ENCODE peak calls at places on chromosomes 11 and 22, in four cellular contexts. V is testis, W is sigmoid colon, Q is MM.1S. U is an unnamed sample.

GRCh38 chr22:42317691-42318547 is 47.5 kb upstream of the TCF20 start:
- DNase-seq in V (no peak), W (peak), Q (no peak), U (no peak)

GRCh38 chr11:6635082-6635932 is 16.1 kb upstream of the TPP1 start:
- DNase-seq in V (no peak), W (peak), Q (no peak), U (peak)

GRCh38 chr11:115745041-115745440 is 240.8 kb upstream of the CADM1 start:
- DNase-seq in V (no peak), W (no peak), Q (no peak), U (no peak)

GRCh38 chr22:28151241-28151640 is 232.2 kb upstream of the PITPNB start:
- DNase-seq in V (no peak), W (no peak), Q (no peak), U (no peak)

GRCh38 chr11:2587976-2588748 is 111.6 kb downstream of the KCNQ1OT1 start:
- DNase-seq in V (no peak), W (peak), Q (no peak), U (no peak)

GRCh38 chr22:31286360-31287255 is 5.7 kb downstream of the PIK3IP1 start:
- DNase-seq in V (peak), W (peak), Q (peak), U (no peak)

GRCh38 chr11:127003260-127003981 is 2.9 kb upstream of the KIRREL3 start:
- DNase-seq in V (peak), W (no peak), Q (peak), U (peak)

GRCh38 chr11:108601150-108601549 is 7.6 kb upstream of the EXPH5 start:
- DNase-seq in V (no peak), W (no peak), Q (no peak), U (no peak)

GRCh38 chr11:886568-886967 is 24.0 kb downstream of the CHID1 start:
- DNase-seq in V (no peak), W (no peak), Q (no peak), U (no peak)

GRCh38 chr11:95516786-95517185 is 272.8 kb downstream of the FAM76B start:
- DNase-seq in V (no peak), W (no peak), Q (no peak), U (peak)

GRCh38 chr11:117097567-117098268 is 510 bp downstream of the SIK3 start:
- DNase-seq in V (peak), W (peak), Q (peak), U (no peak)

GRCh38 chr11:30110691-30111090 is 93.9 kb upstream of the KCNA4 start:
- DNase-seq in V (no peak), W (no peak), Q (no peak), U (no peak)

GRCh38 chr11:45331839-45332485 is 45.8 kb upstream of the SYT13 start:
- DNase-seq in V (no peak), W (no peak), Q (no peak), U (no peak)

GRCh38 chr11:128714881-128715280 is 21.0 kb downstream of the FLI1 start:
- DNase-seq in V (no peak), W (no peak), Q (no peak), U (peak)

GRCh38 chr22:33028191-33028700 is 29.9 kb downstream of the SYN3 start:
- DNase-seq in V (no peak), W (no peak), Q (no peak), U (no peak)

GRCh38 chr22:19820880-19821522 is 33.7 kb downstream of the GNB1L start:
- DNase-seq in V (peak), W (peak), Q (no peak), U (no peak)

GRCh38 chr11:19093976-19094375 is 23.0 kb upstream of the ZDHHC13 start:
- DNase-seq in V (no peak), W (no peak), Q (no peak), U (peak)

GRCh38 chr22:23591846-23592245 is 11.8 kb upstream of the IGLL1 start:
- DNase-seq in V (no peak), W (no peak), Q (no peak), U (no peak)

GRCh38 chr11:35174666-35175065 is 35.7 kb downstream of the CD44 start:
- DNase-seq in V (no peak), W (no peak), Q (no peak), U (peak)

GRCh38 chr22:20566420-20567260 is 59.2 kb downstream of the MED15 start:
- DNase-seq in V (no peak), W (peak), Q (no peak), U (peak)

GRCh38 chr11:79078999-79079398 is 361.8 kb downstream of the TENM4 start:
- DNase-seq in V (no peak), W (no peak), Q (no peak), U (no peak)

GRCh38 chr22:39482768-39483167 is 19.3 kb upstream of the MIEF1 start:
- DNase-seq in V (no peak), W (no peak), Q (no peak), U (no peak)

GRCh38 chr11:60206616-60207015 is 23.7 kb upstream of the MS4A6A start:
- DNase-seq in V (no peak), W (no peak), Q (no peak), U (no peak)

GRCh38 chr11:73875840-73876239 is 806 bp downstream of the COA4 start:
- DNase-seq in V (no peak), W (no peak), Q (no peak), U (no peak)

GRCh38 chr22:28989035-28989464 is 72.6 kb downstream of the C22orf31 start:
- DNase-seq in V (no peak), W (no peak), Q (no peak), U (peak)

GRCh38 chr11:128190312-128190711 is 397.0 kb downstream of the ETS1 start:
- DNase-seq in V (no peak), W (no peak), Q (no peak), U (no peak)

GRCh38 chr11:86386791-86387190 is 12.1 kb downstream of the CCDC81 start:
- DNase-seq in V (no peak), W (no peak), Q (no peak), U (peak)

DNA sequence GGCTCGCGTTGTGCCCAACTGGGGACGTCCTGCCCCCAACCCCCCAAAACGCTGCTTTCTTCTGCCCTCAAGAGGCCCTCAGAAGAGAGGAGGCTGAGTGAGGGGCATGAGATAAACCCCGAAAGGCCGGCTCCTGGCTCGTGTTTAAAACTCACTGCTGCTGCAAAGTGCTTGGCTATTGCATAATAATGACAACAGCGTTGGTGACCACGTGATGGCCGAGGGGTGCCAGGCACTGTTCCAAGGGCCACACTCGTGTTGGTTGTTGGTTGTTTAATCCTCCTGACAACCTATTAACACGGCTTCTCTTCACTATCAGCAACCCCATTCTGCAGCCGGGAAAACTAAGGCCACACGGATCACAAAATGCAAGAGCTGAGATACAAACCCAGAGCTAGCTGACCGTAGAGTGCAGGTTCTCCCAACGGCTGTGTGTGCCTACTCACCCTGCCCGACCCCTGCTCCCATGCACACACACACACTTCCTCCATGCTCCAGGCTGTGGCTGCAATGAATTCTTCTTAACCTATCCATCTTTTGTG is 51.0 kb downstream of the ANO1 start:
- DNase-seq in V (no peak), W (no peak), Q (no peak), U (no peak)
- H3K4me3 ChIP-seq in V (no peak), W (no peak), Q (no peak), U (no peak)

GRCh38 chr11:64100345-64100744 is 64.6 kb downstream of the FLRT1 start:
- DNase-seq in V (no peak), W (no peak), Q (no peak), U (no peak)
- TF ChIP-seq CTCF in V (no peak), W (no peak), Q (peak), U (peak)

DNA sequence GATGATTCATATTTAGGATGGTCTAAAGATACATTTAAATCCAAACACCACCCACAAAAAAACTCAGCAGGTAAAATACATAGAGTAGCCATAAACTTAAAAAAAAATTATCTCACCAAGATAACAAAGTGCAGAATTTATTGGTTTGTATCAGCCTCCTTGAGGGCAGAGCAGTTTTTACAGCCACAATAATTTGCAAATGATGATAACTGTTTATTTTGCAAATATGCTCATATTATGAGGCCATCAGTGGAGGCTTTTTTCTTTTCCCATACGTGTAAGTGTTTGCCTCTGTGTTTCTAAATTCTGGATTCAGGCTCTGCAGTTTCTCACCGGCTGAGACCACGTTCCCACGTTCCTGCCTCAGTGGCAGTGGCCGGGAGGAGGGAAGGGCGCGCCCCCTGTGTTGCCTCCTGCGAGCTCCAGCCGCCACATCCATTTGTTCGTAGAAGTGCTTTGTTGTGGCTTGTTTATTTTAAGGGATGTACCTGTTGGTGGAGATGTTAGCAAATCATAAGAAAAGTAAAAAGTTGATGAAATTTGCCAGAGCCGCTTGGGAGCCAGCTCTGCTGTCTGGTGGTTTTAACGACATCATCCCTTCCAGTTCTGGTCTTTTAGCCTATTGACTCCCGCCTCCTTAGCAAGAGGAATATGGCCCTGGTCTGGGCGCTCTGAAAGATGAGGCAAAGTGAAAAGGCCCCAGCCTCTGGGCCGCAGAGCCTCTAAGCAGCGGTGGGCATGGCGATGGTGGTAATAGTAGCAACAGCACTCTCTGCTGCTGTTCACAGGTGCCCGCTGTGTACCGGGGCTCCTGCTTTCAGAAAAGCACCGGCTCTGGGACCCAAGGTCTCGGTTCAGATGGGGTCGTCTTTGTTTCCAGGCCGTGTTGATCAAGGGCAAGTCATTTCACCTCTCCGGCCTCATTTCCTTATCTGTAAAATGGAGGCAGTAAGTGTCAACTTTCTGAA is 66.7 kb upstream of the PPARA start:
- DNase-seq in V (peak), W (peak), Q (no peak), U (no peak)
- H3K4me3 ChIP-seq in V (no peak), W (no peak), Q (no peak), U (no peak)

GRCh38 chr11:24511518-24511917 is 14.7 kb downstream of the LUZP2 start:
- DNase-seq in V (no peak), W (no peak), Q (no peak), U (no peak)

GRCh38 chr11:24513837-24514594 is 17.2 kb downstream of the LUZP2 start:
- DNase-seq in V (no peak), W (no peak), Q (no peak), U (no peak)

GRCh38 chr11:24509114-24509513 is 12.3 kb downstream of the LUZP2 start:
- DNase-seq in V (no peak), W (no peak), Q (peak), U (peak)
- TF ChIP-seq CTCF in V (no peak), W (no peak), Q (peak), U (peak)

GRCh38 chr11:111913997-111914396 is 1.5 kb downstream of the HSPB2 start:
- DNase-seq in V (peak), W (peak), Q (no peak), U (peak)

GRCh38 chr11:111912535-111912934 is at the start of gene HSPB2:
- DNase-seq in V (no peak), W (peak), Q (no peak), U (no peak)

GRCh38 chr11:111910637-111911562 is 670 bp downstream of the CRYAB start:
- DNase-seq in V (no peak), W (no peak), Q (no peak), U (no peak)

GRCh38 chr11:111913031-111913861 is 712 bp downstream of the HSPB2 start:
- DNase-seq in V (no peak), W (peak), Q (no peak), U (no peak)

DNA sequence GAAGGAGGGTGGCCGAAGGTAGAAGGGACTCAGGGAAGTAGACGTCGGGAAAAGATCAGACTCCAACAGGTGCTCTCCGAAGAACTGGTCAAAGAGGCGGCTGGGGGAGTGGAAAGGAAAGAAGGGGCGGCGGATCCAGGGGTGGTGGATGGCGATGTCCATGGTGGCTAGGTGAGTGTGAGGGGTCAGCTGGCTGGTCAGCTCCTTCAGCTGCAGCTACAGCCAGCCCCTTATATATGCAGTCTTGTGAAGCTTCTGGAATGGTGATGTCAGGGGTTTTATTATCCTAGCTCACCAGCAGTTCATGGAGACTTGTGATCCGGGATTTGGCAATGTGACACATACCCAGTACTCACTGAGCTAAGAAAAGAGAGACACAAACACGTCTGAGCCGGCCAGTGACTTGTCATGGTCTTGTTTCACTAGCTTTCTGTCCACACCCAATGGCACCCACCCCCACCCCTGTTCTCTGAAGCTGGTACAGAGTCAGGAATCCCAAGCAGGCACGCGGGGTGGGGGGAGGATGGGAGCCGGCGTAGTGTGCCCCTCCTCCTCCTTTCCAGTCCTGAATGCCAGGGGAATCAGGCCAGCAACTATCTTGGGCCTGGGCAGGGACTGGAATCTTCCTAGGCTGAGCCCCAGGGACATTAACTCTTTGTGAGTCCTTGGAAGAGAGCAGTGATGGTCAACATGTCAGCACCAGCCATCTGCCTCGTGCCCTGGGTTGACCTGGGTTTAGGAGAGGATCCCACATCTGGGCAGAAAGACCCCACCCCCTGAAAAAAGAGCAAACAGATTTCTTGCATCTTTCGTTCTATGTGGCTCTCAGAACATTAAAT is at the start of gene CRYAB:
- DNase-seq in V (peak), W (peak), Q (no peak), U (peak)
- H3K4me3 ChIP-seq in V (peak), W (peak), Q (no peak), U (peak)

U was measured in fibroblast of pulmonary artery.